ENCODE peak calls at places on chromosomes 1 and 21, in seven cellular contexts. O is fibroblast of the aortic adventitia, L is fibroblast of the conjunctiva, H is NCI-H1105 treated with DMSO at 0.1 percent for 48 hours, D is SHP77, U is T follicular helper cell, J is KG1. W is an unnamed sample.

GRCh38 chr1:23010734-23011449 is 4.8 kb downstream of the TEX46 start:
- DNase-seq in H (no peak), L (peak), J (no peak), D (no peak), O (peak), U (no peak), W (peak)

GRCh38 chr1:193846881-193847280 is 660.5 kb upstream of the B3GALT2 start:
- DNase-seq in O (no peak), D (no peak), U (no peak), H (no peak), J (no peak), L (no peak), W (no peak)

GRCh38 chr1:119475866-119476439 is 31.1 kb upstream of the HSD3B1 start:
- DNase-seq in U (no peak), O (peak), L (peak), H (peak), J (no peak), D (peak), W (no peak)

GRCh38 chr1:156705321-156705917 is at the start of gene CRABP2:
- DNase-seq in L (no peak), H (peak), O (peak), D (no peak), J (no peak), U (no peak), W (no peak)

GRCh38 chr1:38455829-38456563 is 403.6 kb downstream of the RRAGC start:
- DNase-seq in O (no peak), U (no peak), D (no peak), H (no peak), J (no peak), L (no peak), W (no peak)

GRCh38 chr1:167090289-167090942 is at the start of gene GPA33:
- DNase-seq in U (no peak), J (peak), L (no peak), H (no peak), D (no peak), O (no peak), W (no peak)

GRCh38 chr1:174818014-174818616 is 181.6 kb upstream of the CACYBP start:
- DNase-seq in H (no peak), L (no peak), J (no peak), U (no peak), O (no peak), D (no peak), W (no peak)

GRCh38 chr1:154975409-154976205 is 1.1 kb downstream of the CKS1B start:
- DNase-seq in J (peak), L (no peak), U (peak), H (peak), D (peak), O (peak), W (no peak)

GRCh38 chr1:178541829-178542553 is 29.1 kb downstream of the TEX35 start:
- DNase-seq in D (peak), O (peak), H (no peak), U (no peak), L (no peak), J (no peak), W (no peak)

GRCh38 chr1:153434746-153435455 is 18.6 kb downstream of the S100A7A start:
- DNase-seq in U (no peak), O (no peak), D (no peak), J (no peak), L (no peak), H (no peak), W (no peak)

GRCh38 chr1:157073944-157074685 is 25.5 kb downstream of the ETV3L start:
- DNase-seq in L (peak), D (peak), H (no peak), O (peak), U (peak), J (no peak), W (peak)

GRCh38 chr1:20031836-20032235 is 38.2 kb upstream of the PLA2G5 start:
- DNase-seq in U (no peak), O (no peak), D (no peak), J (no peak), L (no peak), H (no peak), W (no peak)

GRCh38 chr1:202807367-202807925 is 775 bp downstream of the KDM5B start:
- DNase-seq in J (no peak), O (peak), D (no peak), L (no peak), H (peak), U (peak), W (no peak)

GRCh38 chr1:96159379-96159778 is 562.2 kb upstream of the PTBP2 start:
- DNase-seq in D (no peak), L (no peak), J (no peak), O (no peak), H (no peak), U (no peak), W (no peak)

GRCh38 chr1:211420845-211421454 is 71.0 kb downstream of the RD3 start:
- DNase-seq in D (no peak), H (no peak), U (no peak), J (no peak), O (peak), L (peak), W (peak)

GRCh38 chr1:84073266-84073665 is 70.8 kb upstream of the PRKACB start:
- DNase-seq in L (no peak), O (peak), U (no peak), H (no peak), D (no peak), J (no peak), W (no peak)

GRCh38 chr1:178055093-178055492 is 38.8 kb upstream of the RASAL2 start:
- DNase-seq in U (no peak), J (peak), L (no peak), H (no peak), O (peak), D (peak), W (no peak)

GRCh38 chr1:205810448-205811157 is 2.4 kb downstream of the SLC41A1 start:
- DNase-seq in J (no peak), D (no peak), O (peak), L (no peak), U (no peak), H (no peak), W (no peak)

GRCh38 chr1:156927215-156928042 is 7.0 kb downstream of the LRRC71 start:
- DNase-seq in O (peak), L (peak), U (peak), D (peak), H (peak), J (peak), W (no peak)

GRCh38 chr1:153881764-153882163 is 41.0 kb downstream of the GATAD2B start:
- DNase-seq in H (peak), L (peak), D (peak), J (no peak), O (peak), U (no peak), W (no peak)

GRCh38 chr21:45096216-45096615 is 21.8 kb downstream of the ADARB1 start:
- DNase-seq in H (no peak), D (no peak), O (no peak), U (no peak), L (no peak), J (no peak), W (no peak)

GRCh38 chr1:222697858-222698257 is 14.4 kb downstream of the AIDA start:
- DNase-seq in H (no peak), D (no peak), L (peak), J (no peak), O (peak), U (no peak), W (no peak)